ENCODE peak calls at places on chromosomes 5 and 9, in seven cellular contexts. One of them, this sample, is unnamed.

GRCh38 chr9:87886210-87887150 is 3.8 kb downstream of the SPATA31E1 start:
- DNase-seq in A549: no peak
- DNase-seq in stomach: no peak
- DNase-seq in upper lobe of left lung: no peak
- DNase-seq in tibial artery: no peak
- DNase-seq in lung: no peak
- DNase-seq in fibroblast of lung: no peak
- DNase-seq in this sample: no peak

GRCh38 chr9:80061096-80061495 is 489.3 kb downstream of the TLE4 start:
- DNase-seq in lung: no peak
- DNase-seq in stomach: no peak
- DNase-seq in fibroblast of lung: no peak
- DNase-seq in tibial artery: no peak
- DNase-seq in upper lobe of left lung: no peak
- DNase-seq in A549: no peak
- DNase-seq in this sample: no peak

GRCh38 chr5:93247126-93247525 is 333.9 kb downstream of the NR2F1-AS1 start:
- DNase-seq in stomach: no peak
- DNase-seq in A549: no peak
- DNase-seq in tibial artery: no peak
- DNase-seq in fibroblast of lung: no peak
- DNase-seq in lung: no peak
- DNase-seq in upper lobe of left lung: no peak
- DNase-seq in this sample: no peak

GRCh38 chr5:134551891-134552290 is 26.4 kb downstream of the JADE2 start:
- DNase-seq in upper lobe of left lung: no peak
- DNase-seq in stomach: no peak
- DNase-seq in A549: no peak
- DNase-seq in tibial artery: no peak
- DNase-seq in fibroblast of lung: peak; percentile 63
- DNase-seq in lung: no peak
- DNase-seq in this sample: no peak

GRCh38 chr9:111232997-111233790 is 96.8 kb downstream of the OR2K2 start:
- DNase-seq in lung: no peak
- DNase-seq in upper lobe of left lung: no peak
- DNase-seq in fibroblast of lung: peak; percentile 19
- DNase-seq in A549: no peak
- DNase-seq in stomach: no peak
- DNase-seq in tibial artery: no peak
- DNase-seq in this sample: peak; percentile 79

GRCh38 chr9:13942695-13943094 is 371.2 kb downstream of the NFIB start:
- DNase-seq in stomach: no peak
- DNase-seq in fibroblast of lung: peak; percentile 100
- DNase-seq in A549: peak; percentile 36
- DNase-seq in upper lobe of left lung: no peak
- DNase-seq in tibial artery: no peak
- DNase-seq in lung: no peak
- DNase-seq in this sample: no peak

GRCh38 chr5:65625743-65626142 is 916 bp downstream of the SHLD3 start:
- DNase-seq in upper lobe of left lung: no peak
- DNase-seq in tibial artery: no peak
- DNase-seq in stomach: no peak
- DNase-seq in A549: no peak
- DNase-seq in fibroblast of lung: no peak
- DNase-seq in lung: no peak
- DNase-seq in this sample: no peak

GRCh38 chr5:40220260-40220659 is 459.5 kb upstream of the PTGER4 start:
- DNase-seq in A549: no peak
- DNase-seq in fibroblast of lung: peak; percentile 58
- DNase-seq in stomach: no peak
- DNase-seq in upper lobe of left lung: no peak
- DNase-seq in tibial artery: no peak
- DNase-seq in lung: no peak
- DNase-seq in this sample: no peak

GRCh38 chr5:58366461-58366860 is 93.4 kb downstream of the PLK2 start:
- DNase-seq in tibial artery: no peak
- DNase-seq in stomach: no peak
- DNase-seq in lung: peak; percentile 35
- DNase-seq in A549: no peak
- DNase-seq in upper lobe of left lung: no peak
- DNase-seq in fibroblast of lung: peak; percentile 64
- DNase-seq in this sample: no peak

GRCh38 chr5:140734354-140734753 is 34.1 kb downstream of the ZMAT2 start:
- DNase-seq in fibroblast of lung: no peak
- DNase-seq in tibial artery: no peak
- DNase-seq in lung: no peak
- DNase-seq in upper lobe of left lung: no peak
- DNase-seq in A549: peak; percentile 50
- DNase-seq in stomach: no peak
- DNase-seq in this sample: no peak

GRCh38 chr5:179269781-179270543 is 75.3 kb downstream of the ADAMTS2 start:
- DNase-seq in stomach: no peak
- DNase-seq in upper lobe of left lung: no peak
- DNase-seq in A549: no peak
- DNase-seq in lung: no peak
- DNase-seq in fibroblast of lung: no peak
- DNase-seq in tibial artery: peak; percentile 20
- DNase-seq in this sample: peak; percentile 31

GRCh38 chr5:11426442-11426841 is 477.8 kb downstream of the CTNND2 start:
- DNase-seq in stomach: no peak
- DNase-seq in lung: no peak
- DNase-seq in fibroblast of lung: no peak
- DNase-seq in A549: no peak
- DNase-seq in upper lobe of left lung: no peak
- DNase-seq in tibial artery: no peak
- DNase-seq in this sample: no peak

GRCh38 chr5:131413605-131414559 is 150.0 kb downstream of the CDC42SE2 start:
- DNase-seq in upper lobe of left lung: no peak
- DNase-seq in lung: no peak
- DNase-seq in A549: no peak
- DNase-seq in tibial artery: no peak
- DNase-seq in stomach: no peak
- DNase-seq in fibroblast of lung: no peak
- DNase-seq in this sample: no peak

GRCh38 chr5:11377896-11378295 is 526.4 kb downstream of the CTNND2 start:
- DNase-seq in upper lobe of left lung: no peak
- DNase-seq in tibial artery: no peak
- DNase-seq in lung: no peak
- DNase-seq in stomach: no peak
- DNase-seq in A549: no peak
- DNase-seq in fibroblast of lung: peak; percentile 75
- DNase-seq in this sample: no peak

GRCh38 chr5:31944683-31945445 is 229.3 kb downstream of the GOLPH3 start:
- DNase-seq in lung: no peak
- DNase-seq in stomach: peak; percentile 49
- DNase-seq in fibroblast of lung: no peak
- DNase-seq in A549: no peak
- DNase-seq in upper lobe of left lung: peak; percentile 57
- DNase-seq in tibial artery: no peak
- DNase-seq in this sample: peak; percentile 55

GRCh38 chr9:69955536-69956355 is 87.9 kb upstream of the MAMDC2 start:
- DNase-seq in A549: no peak
- DNase-seq in fibroblast of lung: no peak
- DNase-seq in lung: no peak
- DNase-seq in tibial artery: no peak
- DNase-seq in stomach: no peak
- DNase-seq in upper lobe of left lung: peak; percentile 25
- DNase-seq in this sample: no peak

GRCh38 chr5:80291776-80292175 is 28.0 kb upstream of the SPZ1 start:
- DNase-seq in stomach: no peak
- DNase-seq in A549: no peak
- DNase-seq in upper lobe of left lung: no peak
- DNase-seq in lung: no peak
- DNase-seq in fibroblast of lung: no peak
- DNase-seq in tibial artery: no peak
- DNase-seq in this sample: no peak

DNA sequence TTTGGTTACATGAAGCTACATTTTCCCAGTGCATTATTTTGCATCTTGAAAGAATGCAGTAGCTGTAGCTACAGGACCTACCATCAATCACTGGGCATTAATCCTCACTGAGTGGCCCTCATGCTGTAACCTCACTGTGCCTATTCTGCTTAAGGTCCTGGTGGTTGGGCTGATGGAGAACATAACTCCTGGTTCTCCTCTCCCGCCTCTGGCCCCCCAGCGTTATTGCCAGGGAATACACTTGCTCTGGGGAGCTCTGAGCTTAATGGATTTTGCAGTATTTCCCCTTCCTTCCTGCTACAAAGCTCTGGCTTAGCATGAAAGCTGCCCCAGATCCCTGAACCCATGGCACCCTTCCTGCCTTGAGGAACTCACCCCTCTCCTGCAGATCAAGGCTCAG is 111.6 kb upstream of the EQTN start:
- DNase-seq in A549: peak; percentile 36
- DNase-seq in stomach: no peak
- DNase-seq in fibroblast of lung: no peak
- DNase-seq in tibial artery: no peak
- DNase-seq in lung: no peak
- DNase-seq in upper lobe of left lung: no peak
- DNase-seq in this sample: peak; percentile 62
- H3K27ac ChIP-seq in A549: peak overlapping the region; percentile 60
- H3K27ac ChIP-seq in stomach: no peak overlapping the region
- H3K27ac ChIP-seq in fibroblast of lung: no peak overlapping the region
- H3K27ac ChIP-seq in tibial artery: no peak overlapping the region
- H3K27ac ChIP-seq in lung: no peak overlapping the region
- H3K27ac ChIP-seq in upper lobe of left lung: no peak overlapping the region
- H3K27ac ChIP-seq in this sample: no peak overlapping the region

DNA sequence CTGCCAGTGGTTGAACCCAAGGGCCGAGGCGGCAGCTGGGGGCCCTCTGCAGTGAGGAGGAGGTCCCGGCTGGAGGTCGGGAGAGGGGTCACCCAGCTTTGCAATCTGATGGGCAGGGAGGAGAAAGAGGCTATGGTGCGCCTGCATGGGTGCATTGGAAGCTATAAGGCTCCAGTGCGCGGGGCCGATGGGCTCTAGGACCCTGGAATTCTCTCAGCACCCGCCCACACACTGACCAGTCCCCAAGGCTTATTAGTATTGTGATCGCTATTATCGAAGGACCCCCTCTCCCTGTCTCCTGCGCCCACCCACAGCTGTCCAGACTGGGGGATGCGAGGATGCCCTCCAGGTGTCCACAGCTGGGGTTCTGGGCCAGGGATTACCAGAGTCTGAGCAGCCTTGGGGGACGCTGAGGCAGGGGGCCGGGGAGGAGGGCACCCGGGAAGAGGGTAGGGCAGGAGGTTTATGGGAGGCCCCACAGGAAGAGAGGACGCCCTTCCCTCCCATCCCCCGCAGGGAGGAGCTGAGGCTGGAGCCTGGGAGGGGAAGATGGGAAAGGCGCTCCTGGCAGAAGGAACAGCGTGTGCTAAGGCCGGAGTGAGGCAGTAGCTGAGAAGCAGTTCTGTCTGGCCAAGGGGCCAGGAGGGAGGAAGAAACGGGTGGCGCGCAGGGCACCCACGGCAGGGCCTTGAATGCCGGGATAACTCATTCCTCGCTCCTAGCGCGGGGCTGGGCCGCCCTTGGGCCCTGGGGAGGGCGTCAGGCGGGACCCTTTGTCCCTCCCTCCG is 24.2 kb downstream of the C9orf50 start:
- DNase-seq in lung: peak; percentile 50
- DNase-seq in fibroblast of lung: peak; percentile 83
- DNase-seq in A549: peak; percentile 81
- DNase-seq in tibial artery: peak; percentile 73
- DNase-seq in stomach: peak; percentile 66
- DNase-seq in upper lobe of left lung: no peak
- DNase-seq in this sample: peak; percentile 93
- H3K4me3 ChIP-seq in lung: peak overlapping the region; percentile 10
- H3K4me3 ChIP-seq in fibroblast of lung: peak overlapping the region; percentile 54
- H3K4me3 ChIP-seq in A549: peak overlapping the region; percentile 40
- H3K4me3 ChIP-seq in tibial artery: peak overlapping the region; percentile 56
- H3K4me3 ChIP-seq in stomach: peak overlapping the region; percentile 37
- H3K4me3 ChIP-seq in upper lobe of left lung: peak overlapping the region; percentile 44
- H3K4me3 ChIP-seq in this sample: peak overlapping the region; percentile 82

GRCh38 chr5:61816585-61817450 is 484.8 kb downstream of the ZSWIM6 start:
- DNase-seq in A549: no peak
- DNase-seq in stomach: no peak
- DNase-seq in upper lobe of left lung: no peak
- DNase-seq in fibroblast of lung: no peak
- DNase-seq in lung: no peak
- DNase-seq in tibial artery: no peak
- DNase-seq in this sample: no peak

GRCh38 chr5:61816146-61816545 is 484.1 kb downstream of the ZSWIM6 start:
- DNase-seq in stomach: no peak
- DNase-seq in fibroblast of lung: no peak
- DNase-seq in A549: no peak
- DNase-seq in upper lobe of left lung: peak; percentile 63
- DNase-seq in lung: no peak
- DNase-seq in tibial artery: no peak
- DNase-seq in this sample: no peak

GRCh38 chr5:61821561-61821960 is 484.4 kb upstream of the KIF2A start:
- DNase-seq in stomach: no peak
- DNase-seq in A549: no peak
- DNase-seq in upper lobe of left lung: no peak
- DNase-seq in fibroblast of lung: peak; percentile 71
- DNase-seq in tibial artery: no peak
- DNase-seq in lung: no peak
- DNase-seq in this sample: no peak

GRCh38 chr5:61815343-61815742 is 483.3 kb downstream of the ZSWIM6 start:
- DNase-seq in stomach: no peak
- DNase-seq in A549: no peak
- DNase-seq in tibial artery: no peak
- DNase-seq in upper lobe of left lung: no peak
- DNase-seq in fibroblast of lung: no peak
- DNase-seq in lung: no peak
- DNase-seq in this sample: no peak

DNA sequence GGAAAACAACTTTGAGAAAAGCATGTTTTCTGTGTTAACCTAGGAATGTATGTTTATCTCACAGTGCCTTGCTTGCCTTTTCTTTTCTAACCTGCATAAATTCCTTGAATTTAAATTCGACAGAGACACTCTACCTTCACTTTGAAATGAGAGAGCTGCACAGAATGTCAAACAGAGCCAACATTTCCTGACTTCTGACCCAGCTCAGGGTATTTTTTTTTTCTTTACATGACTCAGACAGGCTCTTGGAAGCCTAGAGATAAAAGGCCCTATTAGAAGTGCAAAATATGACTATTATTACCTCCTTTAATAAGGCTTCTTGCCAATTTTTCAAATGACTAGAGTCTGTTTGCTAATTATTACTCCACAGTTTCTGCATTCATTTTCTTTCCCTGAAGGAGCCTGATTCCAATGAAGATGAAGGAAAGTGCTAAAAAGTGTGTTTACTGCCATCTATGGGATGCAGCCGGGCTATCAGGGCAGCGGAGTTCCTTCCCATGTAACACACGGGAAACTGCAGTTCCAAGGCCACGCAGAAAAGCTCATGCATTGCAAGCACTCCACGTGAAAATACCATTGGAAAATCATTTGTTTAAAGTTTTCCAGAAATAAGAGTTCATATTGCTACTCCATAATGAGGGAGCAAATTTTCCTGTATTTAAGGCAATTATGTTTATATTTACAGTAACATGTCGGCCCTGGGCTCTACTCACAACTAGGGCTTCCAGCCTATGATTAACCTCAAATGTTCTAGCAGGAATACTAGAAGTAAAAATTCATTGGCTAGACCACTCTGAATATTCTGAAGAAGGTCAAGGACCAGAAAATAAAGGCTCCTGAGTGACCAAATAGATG is 485.6 kb downstream of the ZSWIM6 start:
- DNase-seq in stomach: peak; percentile 36
- DNase-seq in tibial artery: peak; percentile 45
- DNase-seq in fibroblast of lung: peak; percentile 49
- DNase-seq in lung: no peak
- DNase-seq in A549: peak; percentile 64
- DNase-seq in upper lobe of left lung: no peak
- DNase-seq in this sample: peak; percentile 78
- TF ChIP-seq CTCF in stomach: no peak
- TF ChIP-seq CTCF in tibial artery: peak; percentile 25
- TF ChIP-seq CTCF in fibroblast of lung: peak; percentile 78
- TF ChIP-seq CTCF in lung: peak; percentile 14
- TF ChIP-seq CTCF in A549: peak; percentile 79
- TF ChIP-seq CTCF in upper lobe of left lung: peak; percentile 17
- TF ChIP-seq CTCF in this sample: peak; percentile 79

GRCh38 chr9:122394265-122395242 is 23.7 kb downstream of the PTGS1 start:
- DNase-seq in upper lobe of left lung: no peak
- DNase-seq in A549: no peak
- DNase-seq in lung: peak; percentile 4
- DNase-seq in fibroblast of lung: peak; percentile 88
- DNase-seq in tibial artery: peak; percentile 67
- DNase-seq in stomach: no peak
- DNase-seq in this sample: no peak
- H3K27ac ChIP-seq in upper lobe of left lung: peak overlapping the region; percentile 33
- H3K27ac ChIP-seq in A549: no peak overlapping the region
- H3K27ac ChIP-seq in lung: no peak overlapping the region
- H3K27ac ChIP-seq in fibroblast of lung: peak overlapping the region; percentile 91
- H3K27ac ChIP-seq in tibial artery: peak overlapping the region; percentile 42
- H3K27ac ChIP-seq in stomach: peak overlapping the region; percentile 84
- H3K27ac ChIP-seq in this sample: no peak overlapping the region

This sample was measured in endodermal cell.